ENCODE peak calls at places on chromosomes 5 and 9, in nine cellular contexts. One of them, this sample, is unnamed.

GRCh38 chr5:21791304-21791703 is 1061.8 kb downstream of the CDH12 start:
- DNase-seq in fibroblast of lung: peak; percentile 42
- DNase-seq in head of caudate nucleus: no peak
- DNase-seq in CD8-positive, alpha-beta T cell: no peak
- DNase-seq in astrocyte of the spinal cord: no peak
- DNase-seq in Daoy: no peak
- DNase-seq in kidney: no peak
- DNase-seq in stimulated activated CD4-positive, alpha-beta T cell treated with anti-CD3 and anti-CD28 coated beads, TNF-alpha, amount 100 ng/mL, for 1 hour: no peak
- DNase-seq in HS-27A: no peak
- DNase-seq in this sample: no peak

GRCh38 chr9:11199335-11199734 is 586.5 kb upstream of the PTPRD start:
- DNase-seq in fibroblast of lung: no peak
- DNase-seq in head of caudate nucleus: no peak
- DNase-seq in CD8-positive, alpha-beta T cell: no peak
- DNase-seq in astrocyte of the spinal cord: no peak
- DNase-seq in Daoy: no peak
- DNase-seq in kidney: no peak
- DNase-seq in stimulated activated CD4-positive, alpha-beta T cell treated with anti-CD3 and anti-CD28 coated beads, TNF-alpha, amount 100 ng/mL, for 1 hour: no peak
- DNase-seq in HS-27A: no peak
- DNase-seq in this sample: no peak

GRCh38 chr5:78280261-78280660 is 14.2 kb downstream of the AP3B1 start:
- DNase-seq in fibroblast of lung: no peak
- DNase-seq in head of caudate nucleus: no peak
- DNase-seq in CD8-positive, alpha-beta T cell: no peak
- DNase-seq in astrocyte of the spinal cord: no peak
- DNase-seq in Daoy: no peak
- DNase-seq in kidney: no peak
- DNase-seq in stimulated activated CD4-positive, alpha-beta T cell treated with anti-CD3 and anti-CD28 coated beads, TNF-alpha, amount 100 ng/mL, for 1 hour: no peak
- DNase-seq in HS-27A: no peak
- DNase-seq in this sample: no peak

GRCh38 chr9:96486351-96487029 is 36.5 kb downstream of the HABP4 start:
- DNase-seq in fibroblast of lung: peak; percentile 89
- DNase-seq in head of caudate nucleus: no peak
- DNase-seq in CD8-positive, alpha-beta T cell: no peak
- DNase-seq in astrocyte of the spinal cord: peak; percentile 78
- DNase-seq in Daoy: peak; percentile 26
- DNase-seq in kidney: peak; percentile 85
- DNase-seq in stimulated activated CD4-positive, alpha-beta T cell treated with anti-CD3 and anti-CD28 coated beads, TNF-alpha, amount 100 ng/mL, for 1 hour: no peak
- DNase-seq in HS-27A: no peak
- DNase-seq in this sample: no peak

GRCh38 chr5:161230222-161230621 is 316.3 kb downstream of the GABRB2 start:
- DNase-seq in fibroblast of lung: no peak
- DNase-seq in head of caudate nucleus: no peak
- DNase-seq in CD8-positive, alpha-beta T cell: no peak
- DNase-seq in astrocyte of the spinal cord: no peak
- DNase-seq in Daoy: no peak
- DNase-seq in kidney: no peak
- DNase-seq in stimulated activated CD4-positive, alpha-beta T cell treated with anti-CD3 and anti-CD28 coated beads, TNF-alpha, amount 100 ng/mL, for 1 hour: no peak
- DNase-seq in HS-27A: no peak
- DNase-seq in this sample: no peak

GRCh38 chr9:89778100-89779085 is 173.6 kb downstream of the GADD45G start:
- DNase-seq in fibroblast of lung: no peak
- DNase-seq in head of caudate nucleus: no peak
- DNase-seq in CD8-positive, alpha-beta T cell: no peak
- DNase-seq in astrocyte of the spinal cord: no peak
- DNase-seq in Daoy: no peak
- DNase-seq in kidney: no peak
- DNase-seq in stimulated activated CD4-positive, alpha-beta T cell treated with anti-CD3 and anti-CD28 coated beads, TNF-alpha, amount 100 ng/mL, for 1 hour: no peak
- DNase-seq in HS-27A: no peak
- DNase-seq in this sample: no peak

GRCh38 chr9:121491111-121491510 is 8.5 kb downstream of the GGTA1 start:
- DNase-seq in fibroblast of lung: no peak
- DNase-seq in head of caudate nucleus: no peak
- DNase-seq in CD8-positive, alpha-beta T cell: no peak
- DNase-seq in astrocyte of the spinal cord: no peak
- DNase-seq in Daoy: no peak
- DNase-seq in kidney: no peak
- DNase-seq in stimulated activated CD4-positive, alpha-beta T cell treated with anti-CD3 and anti-CD28 coated beads, TNF-alpha, amount 100 ng/mL, for 1 hour: no peak
- DNase-seq in HS-27A: no peak
- DNase-seq in this sample: no peak

GRCh38 chr5:111223086-111223789 is 946 bp upstream of the CAMK4 start:
- DNase-seq in fibroblast of lung: no peak
- DNase-seq in head of caudate nucleus: peak; percentile 21
- DNase-seq in CD8-positive, alpha-beta T cell: peak; percentile 27
- DNase-seq in astrocyte of the spinal cord: no peak
- DNase-seq in Daoy: no peak
- DNase-seq in kidney: no peak
- DNase-seq in stimulated activated CD4-positive, alpha-beta T cell treated with anti-CD3 and anti-CD28 coated beads, TNF-alpha, amount 100 ng/mL, for 1 hour: no peak
- DNase-seq in HS-27A: peak; percentile 0
- DNase-seq in this sample: no peak

GRCh38 chr9:113417370-113417769 is 6.8 kb downstream of the C9orf43 start:
- DNase-seq in fibroblast of lung: no peak
- DNase-seq in head of caudate nucleus: no peak
- DNase-seq in CD8-positive, alpha-beta T cell: no peak
- DNase-seq in astrocyte of the spinal cord: no peak
- DNase-seq in Daoy: no peak
- DNase-seq in kidney: no peak
- DNase-seq in stimulated activated CD4-positive, alpha-beta T cell treated with anti-CD3 and anti-CD28 coated beads, TNF-alpha, amount 100 ng/mL, for 1 hour: no peak
- DNase-seq in HS-27A: no peak
- DNase-seq in this sample: no peak

GRCh38 chr9:136875155-136875554 is 9.0 kb upstream of the EDF1 start:
- DNase-seq in fibroblast of lung: no peak
- DNase-seq in head of caudate nucleus: no peak
- DNase-seq in CD8-positive, alpha-beta T cell: no peak
- DNase-seq in astrocyte of the spinal cord: no peak
- DNase-seq in Daoy: no peak
- DNase-seq in kidney: no peak
- DNase-seq in stimulated activated CD4-positive, alpha-beta T cell treated with anti-CD3 and anti-CD28 coated beads, TNF-alpha, amount 100 ng/mL, for 1 hour: no peak
- DNase-seq in HS-27A: no peak
- DNase-seq in this sample: no peak

GRCh38 chr9:20256284-20256948 is 365.9 kb downstream of the MLLT3 start:
- DNase-seq in fibroblast of lung: no peak
- DNase-seq in head of caudate nucleus: no peak
- DNase-seq in CD8-positive, alpha-beta T cell: no peak
- DNase-seq in astrocyte of the spinal cord: no peak
- DNase-seq in Daoy: no peak
- DNase-seq in kidney: no peak
- DNase-seq in stimulated activated CD4-positive, alpha-beta T cell treated with anti-CD3 and anti-CD28 coated beads, TNF-alpha, amount 100 ng/mL, for 1 hour: no peak
- DNase-seq in HS-27A: no peak
- DNase-seq in this sample: no peak

GRCh38 chr5:122077451-122078115 is 476 bp downstream of the LOX start:
- DNase-seq in fibroblast of lung: no peak
- DNase-seq in head of caudate nucleus: no peak
- DNase-seq in CD8-positive, alpha-beta T cell: no peak
- DNase-seq in astrocyte of the spinal cord: no peak
- DNase-seq in Daoy: peak; percentile 63
- DNase-seq in kidney: peak; percentile 77
- DNase-seq in stimulated activated CD4-positive, alpha-beta T cell treated with anti-CD3 and anti-CD28 coated beads, TNF-alpha, amount 100 ng/mL, for 1 hour: no peak
- DNase-seq in HS-27A: no peak
- DNase-seq in this sample: no peak

GRCh38 chr5:140189977-140190867 is 15.2 kb downstream of the CYSTM1 start:
- DNase-seq in fibroblast of lung: peak; percentile 79
- DNase-seq in head of caudate nucleus: no peak
- DNase-seq in CD8-positive, alpha-beta T cell: no peak
- DNase-seq in astrocyte of the spinal cord: peak; percentile 50
- DNase-seq in Daoy: peak; percentile 37
- DNase-seq in kidney: no peak
- DNase-seq in stimulated activated CD4-positive, alpha-beta T cell treated with anti-CD3 and anti-CD28 coated beads, TNF-alpha, amount 100 ng/mL, for 1 hour: no peak
- DNase-seq in HS-27A: no peak
- DNase-seq in this sample: no peak

GRCh38 chr5:141605523-141606277 is 13.1 kb downstream of the DIAPH1 start:
- DNase-seq in fibroblast of lung: no peak
- DNase-seq in head of caudate nucleus: no peak
- DNase-seq in CD8-positive, alpha-beta T cell: peak; percentile 72
- DNase-seq in astrocyte of the spinal cord: peak; percentile 38
- DNase-seq in Daoy: peak; percentile 87
- DNase-seq in kidney: no peak
- DNase-seq in stimulated activated CD4-positive, alpha-beta T cell treated with anti-CD3 and anti-CD28 coated beads, TNF-alpha, amount 100 ng/mL, for 1 hour: peak; percentile 47
- DNase-seq in HS-27A: no peak
- DNase-seq in this sample: peak; percentile 99

GRCh38 chr5:71587709-71588532 is 781 bp downstream of the MCCC2 start:
- DNase-seq in fibroblast of lung: no peak
- DNase-seq in head of caudate nucleus: no peak
- DNase-seq in CD8-positive, alpha-beta T cell: no peak
- DNase-seq in astrocyte of the spinal cord: no peak
- DNase-seq in Daoy: no peak
- DNase-seq in kidney: no peak
- DNase-seq in stimulated activated CD4-positive, alpha-beta T cell treated with anti-CD3 and anti-CD28 coated beads, TNF-alpha, amount 100 ng/mL, for 1 hour: no peak
- DNase-seq in HS-27A: no peak
- DNase-seq in this sample: no peak

GRCh38 chr9:70574222-70574837 is 159.9 kb upstream of the KLF9 start:
- DNase-seq in fibroblast of lung: peak; percentile 89
- DNase-seq in head of caudate nucleus: no peak
- DNase-seq in CD8-positive, alpha-beta T cell: no peak
- DNase-seq in astrocyte of the spinal cord: peak; percentile 79
- DNase-seq in Daoy: no peak
- DNase-seq in kidney: no peak
- DNase-seq in stimulated activated CD4-positive, alpha-beta T cell treated with anti-CD3 and anti-CD28 coated beads, TNF-alpha, amount 100 ng/mL, for 1 hour: no peak
- DNase-seq in HS-27A: no peak
- DNase-seq in this sample: no peak